ENCODE peak calls at places on chromosomes 7 and 10, in nine cellular contexts. X is activated CD8-positive, alpha-beta memory T cell treated with anti-CD3 and anti-CD28 coated beads for 48 hours; J is HEK293T; U is NCI-H2029; E is body of pancreas; Z is pons; Q is cardiac fibroblast; G is activated T-helper 1 cell treated with Interleukin-2 at 50 U/mL for 16 hours; I is stimulated activated CD4-positive, alpha-beta T cell treated with anti-CD3 and anti-CD28 coated beads, Interleukin-2, amount 100 ng/mL, for 48 hours. N is an unnamed sample.

GRCh38 chr7:135343361-135343760 is 109.7 kb downstream of the STRA8 start:
- DNase-seq in E (no peak), I (no peak), Q (no peak), Z (no peak), G (no peak), X (no peak), J (no peak), U (no peak), N (no peak)

GRCh38 chr10:114181971-114182370 is 2.8 kb downstream of the TDRD1 start:
- DNase-seq in X (no peak), I (no peak), Q (no peak), Z (no peak), J (no peak), E (peak), U (no peak), G (no peak), N (no peak)

GRCh38 chr7:140035400-140036223 is 27.1 kb downstream of the PARP12 start:
- DNase-seq in Z (no peak), J (no peak), X (no peak), E (no peak), U (no peak), Q (peak), I (no peak), G (no peak), N (peak)

GRCh38 chr10:73406863-73407262 is 7.0 kb downstream of the ANXA7 start:
- DNase-seq in J (no peak), G (no peak), Q (peak), Z (no peak), U (no peak), E (no peak), X (no peak), I (no peak), N (no peak)

GRCh38 chr10:17029581-17030271 is 99.9 kb downstream of the CUBN start:
- DNase-seq in Q (peak), J (peak), G (peak), X (peak), E (peak), Z (peak), I (peak), U (no peak), N (peak)

GRCh38 chr7:12554421-12554820 is 16.1 kb upstream of the SCIN start:
- DNase-seq in E (no peak), J (no peak), X (no peak), Z (no peak), U (no peak), I (no peak), Q (no peak), G (no peak), N (peak)

GRCh38 chr10:86366033-86366901 is at the start of gene GRID1:
- DNase-seq in G (no peak), J (peak), U (no peak), I (no peak), Z (no peak), E (peak), X (no peak), Q (peak), N (no peak)

GRCh38 chr7:80724249-80724871 is 85.9 kb downstream of the CD36 start:
- DNase-seq in U (no peak), Q (no peak), I (no peak), Z (no peak), E (no peak), J (no peak), X (no peak), G (no peak), N (peak)

GRCh38 chr7:44608916-44609648 is 2.7 kb downstream of the OGDH start:
- DNase-seq in J (no peak), I (no peak), E (no peak), X (no peak), Z (no peak), U (no peak), G (no peak), Q (peak), N (no peak)

GRCh38 chr10:88848499-88848898 is 3.1 kb downstream of the ANKRD22 start:
- DNase-seq in I (no peak), G (no peak), Z (no peak), E (no peak), X (no peak), Q (peak), J (no peak), U (no peak), N (peak)

GRCh38 chr7:65265959-65266519 is 107.6 kb upstream of the ZNF92 start:
- DNase-seq in I (no peak), E (no peak), X (no peak), Z (no peak), G (no peak), J (no peak), U (no peak), Q (no peak), N (no peak)

GRCh38 chr7:104962781-104963180 is 51.2 kb upstream of the KMT2E start:
- DNase-seq in U (no peak), E (no peak), J (no peak), Z (no peak), X (no peak), G (no peak), I (no peak), Q (no peak), N (no peak)

GRCh38 chr10:54769051-54769450 is 32.0 kb downstream of the PCDH15 start:
- DNase-seq in U (no peak), E (no peak), G (no peak), I (no peak), Z (no peak), X (no peak), J (no peak), Q (no peak), N (no peak)

GRCh38 chr7:90838799-90839198 is 242.7 kb downstream of the CDK14 start:
- DNase-seq in E (no peak), I (no peak), U (no peak), Z (no peak), G (no peak), Q (no peak), X (no peak), J (no peak), N (peak)

N was measured in ACHN.